ENCODE peak calls at places on chromosomes 2 and 18, in nine cellular contexts. A is GM23338, F is hepatocyte, C is SK-N-SH, B is OCI-LY7, X is MM.1S, W is GM23248, O is PC-3, K is HCT116. V is an unnamed sample. For H3K4me1, the result is how much of the 10 kb centered on the place peaks cover.

GRCh38 chr2:157256621-157257020 is 884 bp upstream of the GALNT5 start:
- DNase-seq in F (no peak), W (peak), A (no peak), O (no peak), B (no peak), C (no peak), K (no peak), X (peak), V (no peak)

GRCh38 chr2:10003206-10004125 is 39.9 kb upstream of the KLF11 start:
- DNase-seq in K (no peak), B (no peak), A (no peak), C (no peak), X (no peak), W (no peak), F (no peak), O (no peak), V (no peak)

GRCh38 chr2:218658671-218659257 is 659 bp downstream of the ZNF142 start:
- DNase-seq in A (peak), F (peak), X (peak), K (peak), B (peak), C (peak), W (peak), O (peak), V (peak)

GRCh38 chr2:120109186-120110061 is 96.5 kb downstream of the EPB41L5 start:
- DNase-seq in O (peak), X (peak), W (peak), K (peak), F (peak), C (peak), B (peak), A (no peak), V (no peak)

GRCh38 chr2:22807876-22808275 is 577.1 kb upstream of the KLHL29 start:
- DNase-seq in A (no peak), W (no peak), K (no peak), C (no peak), F (no peak), B (no peak), X (no peak), O (no peak), V (no peak)

GRCh38 chr2:109148991-109149645 is 20.1 kb downstream of the SH3RF3 start:
- DNase-seq in K (no peak), F (no peak), X (no peak), W (no peak), O (no peak), B (no peak), C (no peak), A (no peak), V (no peak)

GRCh38 chr2:202237787-202238233 is 587 bp downstream of the SUMO1 start:
- DNase-seq in A (peak), B (no peak), W (peak), O (peak), X (peak), F (peak), K (no peak), C (peak), V (peak)

GRCh38 chr18:58044370-58045264 is 591 bp downstream of the NEDD4L start:
- DNase-seq in O (peak), K (no peak), C (peak), F (peak), W (peak), B (peak), X (peak), A (peak), V (peak)

GRCh38 chr18:55018602-55019001 is 59.3 kb upstream of the CCDC68 start:
- DNase-seq in A (peak), K (no peak), X (no peak), B (no peak), W (peak), F (no peak), C (no peak), O (peak), V (no peak)

GRCh38 chr18:32200766-32201165 is 10.9 kb downstream of the MEP1B start:
- DNase-seq in F (peak), B (no peak), X (no peak), C (peak), O (no peak), W (no peak), A (no peak), K (no peak), V (no peak)

DNA sequence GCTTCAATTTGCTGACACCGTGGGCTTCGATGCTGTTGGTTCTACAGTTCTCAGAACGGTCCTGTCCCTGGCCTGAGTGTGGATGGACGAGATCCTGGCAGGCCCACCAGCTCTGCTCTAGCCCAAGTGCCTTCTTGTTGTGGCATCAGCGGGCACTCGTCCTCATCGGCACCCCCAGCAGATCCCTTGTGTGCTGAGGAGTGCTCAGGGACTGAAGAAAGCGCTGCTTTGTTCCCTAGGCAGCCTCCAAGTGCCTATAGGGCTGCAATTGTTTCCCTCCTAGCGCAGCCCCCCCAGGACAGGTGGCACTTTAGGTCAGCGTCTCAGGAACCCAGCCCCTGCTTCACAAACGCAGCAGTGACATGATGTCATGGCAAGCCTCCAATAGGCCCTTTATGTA is 217.7 kb downstream of the AGAP1 start:
- DNase-seq in X (no peak), B (no peak), F (no peak), C (no peak), O (no peak), K (no peak), W (no peak), A (no peak), V (no peak)
- H3K27ac ChIP-seq in X (no peak), B (no peak), F (no peak), C (no peak), O (no peak), K (no peak), W (no peak), A (no peak), V (peak)

GRCh38 chr2:169452080-169452479 is 27.2 kb upstream of the BBS5 start:
- DNase-seq in B (peak), K (peak), C (peak), F (peak), X (peak), A (peak), W (peak), O (peak), V (peak)
- TF ChIP-seq EZH2phosphoT487 in B (no peak), K (no peak), C (no peak), F (no peak), X (no peak), A (no peak), W (no peak), O (no peak), V (no peak)

GRCh38 chr2:134308474-134309385 is 54.9 kb downstream of the MGAT5 start:
- DNase-seq in C (no peak), X (no peak), K (no peak), F (no peak), B (no peak), O (peak), W (no peak), A (no peak), V (no peak)
- H3K4me1 ChIP-seq in C (under half), X (under half), K (under half), F (under half), B (under half), O (under half), W (under half), A (under half), V (under half)

DNA sequence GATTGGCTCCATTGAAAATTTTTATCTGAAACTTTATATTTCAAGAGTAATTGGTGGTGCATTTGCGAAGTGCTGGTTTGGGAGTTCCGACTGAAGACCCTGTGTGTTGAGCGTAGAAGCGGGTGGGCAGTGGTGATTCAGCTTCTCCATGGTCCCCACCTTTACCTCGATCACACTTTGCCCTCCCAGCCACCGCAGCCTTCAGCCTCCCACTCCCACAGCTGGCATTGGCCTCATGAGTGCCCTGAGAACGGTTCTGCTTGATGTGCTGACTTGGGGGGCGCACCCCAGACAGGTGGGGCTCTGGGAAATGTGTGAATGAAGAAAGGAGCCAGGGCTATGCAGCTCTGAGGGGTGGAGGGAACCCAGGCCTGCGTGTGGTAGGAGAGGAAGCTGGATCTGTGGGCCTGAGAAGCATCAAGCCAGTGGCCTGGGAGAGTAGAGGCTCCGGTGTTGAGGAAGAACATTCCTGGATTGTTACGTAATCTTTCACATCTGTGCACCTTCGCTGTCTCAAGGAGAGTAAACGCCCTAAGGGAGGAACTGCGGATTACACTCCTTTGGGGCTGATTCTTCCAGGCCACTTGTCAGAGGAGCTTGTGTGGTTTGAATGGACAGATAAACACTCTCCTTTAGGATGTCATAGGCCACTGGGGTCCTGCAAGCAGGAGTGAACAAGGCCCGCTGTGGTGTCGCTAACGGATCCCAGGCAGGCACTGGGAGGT is 83.8 kb downstream of the NPAS2 start:
- DNase-seq in F (peak), C (no peak), O (peak), K (no peak), W (peak), B (no peak), X (no peak), A (peak), V (peak)
- H3K27ac ChIP-seq in F (peak), C (peak), O (peak), K (peak), W (peak), B (no peak), X (no peak), A (no peak), V (no peak)

GRCh38 chr2:144942516-144943256 is 422.8 kb upstream of the ZEB2 start:
- DNase-seq in X (no peak), K (no peak), B (no peak), W (peak), F (peak), C (no peak), O (peak), A (no peak), V (no peak)
- TF ChIP-seq EZH2phosphoT487 in X (no peak), K (no peak), B (no peak), W (no peak), F (no peak), C (no peak), O (no peak), A (no peak), V (no peak)

GRCh38 chr2:71498261-71498701 is 44.9 kb downstream of the DYSF start:
- DNase-seq in K (peak), X (no peak), A (no peak), B (no peak), F (peak), O (peak), C (no peak), W (peak), V (no peak)
- H3K4me1 ChIP-seq in K (half or more), X (under half), A (under half), B (under half), F (under half), O (under half), C (under half), W (under half), V (under half)

GRCh38 chr2:8004250-8004681 is 677.6 kb upstream of the ID2 start:
- DNase-seq in O (peak), B (peak), W (peak), X (no peak), C (peak), A (no peak), F (peak), K (no peak), V (no peak)
- H3K27ac ChIP-seq in O (peak), B (no peak), W (peak), X (no peak), C (peak), A (no peak), F (peak), K (no peak), V (no peak)

DNA sequence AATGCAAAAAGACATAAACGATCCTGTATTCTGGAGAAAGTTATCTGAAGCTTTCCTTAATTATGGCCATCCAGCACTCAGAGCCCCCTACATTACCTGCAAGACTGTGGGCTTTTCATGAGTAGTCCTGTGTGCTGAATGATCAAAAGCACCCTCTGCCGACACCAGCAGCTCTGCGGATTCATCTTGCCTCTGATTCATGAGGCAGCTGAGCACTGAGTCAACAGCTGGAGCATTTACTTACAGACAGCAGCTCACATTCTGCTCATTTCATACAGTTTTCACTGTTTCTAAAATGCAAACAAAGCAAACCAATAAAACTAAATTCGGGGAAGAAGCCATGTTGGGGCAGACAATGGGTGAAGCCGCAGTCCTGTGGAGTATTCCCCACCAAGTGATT is 886.5 kb downstream of the CNTNAP5 start:
- DNase-seq in K (no peak), B (no peak), O (peak), W (no peak), A (no peak), C (no peak), F (peak), X (no peak), V (no peak)
- TF ChIP-seq EZH2phosphoT487 in K (no peak), B (no peak), O (no peak), W (no peak), A (no peak), C (no peak), F (no peak), X (no peak), V (no peak)

DNA sequence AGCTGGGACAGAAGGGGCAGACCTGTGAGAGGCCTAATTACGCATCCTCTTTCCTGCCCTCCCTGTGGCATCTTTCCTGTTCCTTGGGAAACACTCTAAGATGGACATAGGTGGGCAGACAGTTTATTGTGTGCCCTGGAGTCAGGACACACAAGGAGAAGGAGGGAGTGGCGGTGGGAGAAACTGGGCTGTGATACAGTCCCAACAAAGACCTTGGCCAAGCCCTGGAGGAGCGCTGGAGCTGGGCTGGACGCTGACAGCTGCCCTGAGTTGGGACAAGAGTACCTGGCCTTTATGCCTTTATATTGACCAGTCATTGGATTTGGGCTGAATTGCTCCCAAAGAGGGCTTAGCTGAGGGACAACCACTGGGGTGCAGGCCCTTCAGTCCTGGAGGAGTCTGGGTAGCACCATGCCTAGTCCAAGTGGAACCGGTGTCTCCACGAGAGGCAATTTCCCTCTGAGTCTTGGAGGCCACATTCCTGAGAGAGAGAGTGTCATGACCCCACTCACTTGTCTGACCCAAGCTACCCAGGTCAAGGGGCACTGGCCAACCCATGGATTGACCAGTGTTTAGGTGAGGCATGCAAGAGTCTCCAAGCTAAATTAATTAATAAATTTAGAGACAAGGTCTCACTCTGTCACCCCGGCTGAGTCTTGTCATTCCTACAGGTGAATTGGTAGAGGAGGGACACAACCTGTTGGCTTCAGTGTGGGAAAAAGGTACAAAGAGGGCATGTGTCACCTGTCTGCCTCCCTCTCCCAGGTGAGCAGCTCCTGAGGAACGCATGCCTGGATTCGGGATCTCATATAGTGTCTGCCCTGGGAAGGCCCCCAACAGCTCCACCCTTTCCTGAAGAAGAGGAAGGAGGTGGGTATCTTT is 107.1 kb upstream of the ST3GAL5 start:
- DNase-seq in W (no peak), C (no peak), X (no peak), F (no peak), O (no peak), A (no peak), K (no peak), B (no peak), V (no peak)
- H3K4me1 ChIP-seq in W (half or more), C (under half), X (half or more), F (under half), O (under half), A (under half), K (under half), B (under half), V (under half)